ENCODE peak calls at places on chromosomes 7 and 10, in five cellular contexts. One of them, this sample, is unnamed.

GRCh38 chr10:65341323-65341922 is 1584.4 kb upstream of the LRRTM3 start:
- DNase-seq in pancreas: no peak
- DNase-seq in iPS DF 6.9: no peak
- DNase-seq in right atrium auricular region: no peak
- DNase-seq in SK-N-SH: no peak
- DNase-seq in this sample: no peak

GRCh38 chr7:11830582-11831382 is 1.2 kb downstream of the THSD7A start:
- DNase-seq in pancreas: no peak
- DNase-seq in iPS DF 6.9: no peak
- DNase-seq in right atrium auricular region: no peak
- DNase-seq in SK-N-SH: peak; percentile 50
- DNase-seq in this sample: no peak

GRCh38 chr10:97849491-97850402 is at the start of gene GOLGA7B:
- DNase-seq in pancreas: peak; percentile 65
- DNase-seq in iPS DF 6.9: no peak
- DNase-seq in right atrium auricular region: no peak
- DNase-seq in SK-N-SH: peak; percentile 92
- DNase-seq in this sample: peak; percentile 67

GRCh38 chr10:18554479-18554878 is 96.9 kb downstream of the NSUN6 start:
- DNase-seq in pancreas: no peak
- DNase-seq in iPS DF 6.9: no peak
- DNase-seq in right atrium auricular region: no peak
- DNase-seq in SK-N-SH: no peak
- DNase-seq in this sample: no peak

GRCh38 chr10:123024540-123024939 is 15.7 kb downstream of the ACADSB start:
- DNase-seq in pancreas: no peak
- DNase-seq in iPS DF 6.9: no peak
- DNase-seq in right atrium auricular region: no peak
- DNase-seq in SK-N-SH: no peak
- DNase-seq in this sample: no peak

GRCh38 chr10:98344589-98345038 is 70.4 kb downstream of the PYROXD2 start:
- DNase-seq in pancreas: peak; percentile 41
- DNase-seq in iPS DF 6.9: no peak
- DNase-seq in right atrium auricular region: peak; percentile 82
- DNase-seq in SK-N-SH: no peak
- DNase-seq in this sample: no peak

GRCh38 chr7:7529328-7529727 is 6.3 kb downstream of the COL28A1 start:
- DNase-seq in pancreas: no peak
- DNase-seq in iPS DF 6.9: no peak
- DNase-seq in right atrium auricular region: no peak
- DNase-seq in SK-N-SH: no peak
- DNase-seq in this sample: no peak

GRCh38 chr7:45180084-45180986 is 22.7 kb downstream of the RAMP3 start:
- DNase-seq in pancreas: no peak
- DNase-seq in iPS DF 6.9: no peak
- DNase-seq in right atrium auricular region: no peak
- DNase-seq in SK-N-SH: no peak
- DNase-seq in this sample: no peak

GRCh38 chr10:95217476-95217875 is 23.4 kb downstream of the ACSM6 start:
- DNase-seq in pancreas: no peak
- DNase-seq in iPS DF 6.9: no peak
- DNase-seq in right atrium auricular region: no peak
- DNase-seq in SK-N-SH: no peak
- DNase-seq in this sample: no peak

GRCh38 chr7:149598721-149599308 is 101.2 kb upstream of the ZNF746 start:
- DNase-seq in pancreas: no peak
- DNase-seq in iPS DF 6.9: no peak
- DNase-seq in right atrium auricular region: no peak
- DNase-seq in SK-N-SH: peak; percentile 51
- DNase-seq in this sample: no peak

GRCh38 chr7:28481131-28481926 is 69.0 kb downstream of the CREB5 start:
- DNase-seq in pancreas: no peak
- DNase-seq in iPS DF 6.9: no peak
- DNase-seq in right atrium auricular region: no peak
- DNase-seq in SK-N-SH: no peak
- DNase-seq in this sample: no peak

GRCh38 chr10:98367626-98368451 is 47.1 kb downstream of the PYROXD2 start:
- DNase-seq in pancreas: no peak
- DNase-seq in iPS DF 6.9: no peak
- DNase-seq in right atrium auricular region: no peak
- DNase-seq in SK-N-SH: no peak
- DNase-seq in this sample: no peak

GRCh38 chr7:82945056-82945455 is 217.6 kb downstream of the PCLO start:
- DNase-seq in pancreas: no peak
- DNase-seq in iPS DF 6.9: no peak
- DNase-seq in right atrium auricular region: no peak
- DNase-seq in SK-N-SH: no peak
- DNase-seq in this sample: no peak

GRCh38 chr10:4351723-4352565 is 474.1 kb upstream of the AKR1E2 start:
- DNase-seq in pancreas: no peak
- DNase-seq in iPS DF 6.9: no peak
- DNase-seq in right atrium auricular region: no peak
- DNase-seq in SK-N-SH: no peak
- DNase-seq in this sample: no peak

GRCh38 chr7:105841866-105842265 is 34.5 kb downstream of the ATXN7L1 start:
- DNase-seq in pancreas: no peak
- DNase-seq in iPS DF 6.9: no peak
- DNase-seq in right atrium auricular region: no peak
- DNase-seq in SK-N-SH: no peak
- DNase-seq in this sample: no peak

GRCh38 chr7:45567713-45568112 is 6.5 kb upstream of the ADCY1 start:
- DNase-seq in pancreas: no peak
- DNase-seq in iPS DF 6.9: no peak
- DNase-seq in right atrium auricular region: no peak
- DNase-seq in SK-N-SH: peak; percentile 11
- DNase-seq in this sample: no peak

GRCh38 chr10:75545333-75545732 is 113.9 kb downstream of the LRMDA start:
- DNase-seq in pancreas: no peak
- DNase-seq in iPS DF 6.9: no peak
- DNase-seq in right atrium auricular region: no peak
- DNase-seq in SK-N-SH: no peak
- DNase-seq in this sample: no peak

GRCh38 chr7:155369-156000 is 36.9 kb upstream of the FAM20C start:
- DNase-seq in pancreas: no peak
- DNase-seq in iPS DF 6.9: no peak
- DNase-seq in right atrium auricular region: no peak
- DNase-seq in SK-N-SH: no peak
- DNase-seq in this sample: no peak

GRCh38 chr10:89574348-89574747 is 39.0 kb upstream of the SLC16A12 start:
- DNase-seq in pancreas: no peak
- DNase-seq in iPS DF 6.9: no peak
- DNase-seq in right atrium auricular region: no peak
- DNase-seq in SK-N-SH: no peak
- DNase-seq in this sample: no peak

GRCh38 chr7:156940421-156941122 is 8.9 kb upstream of the NOM1 start:
- DNase-seq in pancreas: no peak
- DNase-seq in iPS DF 6.9: no peak
- DNase-seq in right atrium auricular region: no peak
- DNase-seq in SK-N-SH: no peak
- DNase-seq in this sample: no peak

GRCh38 chr7:140506788-140507464 is 27.6 kb upstream of the MKRN1 start:
- DNase-seq in pancreas: peak; percentile 31
- DNase-seq in iPS DF 6.9: no peak
- DNase-seq in right atrium auricular region: peak; percentile 63
- DNase-seq in SK-N-SH: no peak
- DNase-seq in this sample: no peak

GRCh38 chr10:93028881-93029280 is 31.7 kb upstream of the CYP26C1 start:
- DNase-seq in pancreas: no peak
- DNase-seq in iPS DF 6.9: no peak
- DNase-seq in right atrium auricular region: no peak
- DNase-seq in SK-N-SH: no peak
- DNase-seq in this sample: no peak

GRCh38 chr7:96414931-96415292 is 93.0 kb upstream of the SLC25A13 start:
- DNase-seq in pancreas: no peak
- DNase-seq in iPS DF 6.9: peak; percentile 57
- DNase-seq in right atrium auricular region: no peak
- DNase-seq in SK-N-SH: peak; percentile 51
- DNase-seq in this sample: peak; percentile 4

GRCh38 chr7:46909601-46910051 is 672.3 kb downstream of the TNS3 start:
- DNase-seq in pancreas: no peak
- DNase-seq in iPS DF 6.9: no peak
- DNase-seq in right atrium auricular region: no peak
- DNase-seq in SK-N-SH: no peak
- DNase-seq in this sample: no peak

GRCh38 chr7:128005117-128005516 is 26.1 kb downstream of the LRRC4 start:
- DNase-seq in pancreas: no peak
- DNase-seq in iPS DF 6.9: no peak
- DNase-seq in right atrium auricular region: no peak
- DNase-seq in SK-N-SH: no peak
- DNase-seq in this sample: no peak

GRCh38 chr7:128004623-128005022 is 26.6 kb downstream of the LRRC4 start:
- DNase-seq in pancreas: no peak
- DNase-seq in iPS DF 6.9: no peak
- DNase-seq in right atrium auricular region: no peak
- DNase-seq in SK-N-SH: no peak
- DNase-seq in this sample: no peak

GRCh38 chr7:128003179-128003578 is 28.1 kb downstream of the LRRC4 start:
- DNase-seq in pancreas: no peak
- DNase-seq in iPS DF 6.9: no peak
- DNase-seq in right atrium auricular region: no peak
- DNase-seq in SK-N-SH: no peak
- DNase-seq in this sample: no peak

GRCh38 chr7:128005759-128006159 is 25.5 kb downstream of the LRRC4 start:
- DNase-seq in pancreas: no peak
- DNase-seq in iPS DF 6.9: no peak
- DNase-seq in right atrium auricular region: no peak
- DNase-seq in SK-N-SH: no peak
- DNase-seq in this sample: no peak

GRCh38 chr7:128003787-128004186 is 27.4 kb downstream of the LRRC4 start:
- DNase-seq in pancreas: no peak
- DNase-seq in iPS DF 6.9: no peak
- DNase-seq in right atrium auricular region: no peak
- DNase-seq in SK-N-SH: no peak
- DNase-seq in this sample: no peak
- H3K4me1 ChIP-seq in pancreas: peaks cover 6% of the 10 kb centered on the region
- H3K4me1 ChIP-seq in iPS DF 6.9: no peaks in the 10 kb centered on the region
- H3K4me1 ChIP-seq in right atrium auricular region: peaks cover 41% of the 10 kb centered on the region
- H3K4me1 ChIP-seq in SK-N-SH: no peaks in the 10 kb centered on the region
- H3K4me1 ChIP-seq in this sample: peaks cover 6% of the 10 kb centered on the region

GRCh38 chr10:32949221-32949678 is 8.8 kb downstream of the ITGB1 start:
- DNase-seq in pancreas: no peak
- DNase-seq in iPS DF 6.9: no peak
- DNase-seq in right atrium auricular region: no peak
- DNase-seq in SK-N-SH: no peak
- DNase-seq in this sample: no peak
- H3K4me3 ChIP-seq in pancreas: no peak overlapping the region
- H3K4me3 ChIP-seq in iPS DF 6.9: no peak overlapping the region
- H3K4me3 ChIP-seq in right atrium auricular region: no peak overlapping the region
- H3K4me3 ChIP-seq in SK-N-SH: no peak overlapping the region
- H3K4me3 ChIP-seq in this sample: no peak overlapping the region

GRCh38 chr10:131710142-131710861 is 190.5 kb upstream of the PPP2R2D start:
- DNase-seq in pancreas: no peak
- DNase-seq in iPS DF 6.9: no peak
- DNase-seq in right atrium auricular region: peak; percentile 42
- DNase-seq in SK-N-SH: peak; percentile 13
- DNase-seq in this sample: no peak
- H3K4me1 ChIP-seq in pancreas: no peaks in the 10 kb centered on the region
- H3K4me1 ChIP-seq in iPS DF 6.9: no peaks in the 10 kb centered on the region
- H3K4me1 ChIP-seq in right atrium auricular region: no peaks in the 10 kb centered on the region
- H3K4me1 ChIP-seq in SK-N-SH: no peaks in the 10 kb centered on the region
- H3K4me1 ChIP-seq in this sample: no peaks in the 10 kb centered on the region

GRCh38 chr7:142799483-142799882 is 28.7 kb downstream of the PRSS2 start:
- DNase-seq in pancreas: no peak
- DNase-seq in iPS DF 6.9: no peak
- DNase-seq in right atrium auricular region: no peak
- DNase-seq in SK-N-SH: no peak
- DNase-seq in this sample: no peak

GRCh38 chr7:142797342-142797798 is 26.6 kb downstream of the PRSS2 start:
- DNase-seq in pancreas: no peak
- DNase-seq in iPS DF 6.9: no peak
- DNase-seq in right atrium auricular region: peak; percentile 56
- DNase-seq in SK-N-SH: no peak
- DNase-seq in this sample: no peak

GRCh38 chr7:142800103-142800502 is 29.3 kb downstream of the PRSS2 start:
- DNase-seq in pancreas: no peak
- DNase-seq in iPS DF 6.9: no peak
- DNase-seq in right atrium auricular region: no peak
- DNase-seq in SK-N-SH: no peak
- DNase-seq in this sample: peak; percentile 57

GRCh38 chr7:142797799-142798377 is 27.1 kb downstream of the PRSS2 start:
- DNase-seq in pancreas: no peak
- DNase-seq in iPS DF 6.9: no peak
- DNase-seq in right atrium auricular region: peak; percentile 38
- DNase-seq in SK-N-SH: peak; percentile 40
- DNase-seq in this sample: no peak

GRCh38 chr7:142798451-142799438 is 28.0 kb downstream of the PRSS2 start:
- DNase-seq in pancreas: no peak
- DNase-seq in iPS DF 6.9: no peak
- DNase-seq in right atrium auricular region: peak; percentile 50
- DNase-seq in SK-N-SH: no peak
- DNase-seq in this sample: no peak
- H3K4me3 ChIP-seq in pancreas: no peak overlapping the region
- H3K4me3 ChIP-seq in iPS DF 6.9: no peak overlapping the region
- H3K4me3 ChIP-seq in right atrium auricular region: no peak overlapping the region
- H3K4me3 ChIP-seq in SK-N-SH: no peak overlapping the region
- H3K4me3 ChIP-seq in this sample: peak overlapping the region; percentile 79

GRCh38 chr7:55502209-55502608 is 70.1 kb downstream of the VOPP1 start:
- DNase-seq in pancreas: no peak
- DNase-seq in iPS DF 6.9: no peak
- DNase-seq in right atrium auricular region: no peak
- DNase-seq in SK-N-SH: no peak
- DNase-seq in this sample: no peak
- H3K4me1 ChIP-seq in pancreas: no peaks in the 10 kb centered on the region
- H3K4me1 ChIP-seq in iPS DF 6.9: peaks cover 1% of the 10 kb centered on the region
- H3K4me1 ChIP-seq in right atrium auricular region: peaks cover 50% of the 10 kb centered on the region
- H3K4me1 ChIP-seq in SK-N-SH: peaks cover 14% of the 10 kb centered on the region
- H3K4me1 ChIP-seq in this sample: peaks cover 21% of the 10 kb centered on the region

GRCh38 chr7:130957140-130957513 is 223.1 kb upstream of the KLF14 start:
- DNase-seq in pancreas: no peak
- DNase-seq in iPS DF 6.9: no peak
- DNase-seq in right atrium auricular region: no peak
- DNase-seq in SK-N-SH: no peak
- DNase-seq in this sample: peak; percentile 30
- H3K4me3 ChIP-seq in pancreas: no peak overlapping the region
- H3K4me3 ChIP-seq in iPS DF 6.9: no peak overlapping the region
- H3K4me3 ChIP-seq in right atrium auricular region: no peak overlapping the region
- H3K4me3 ChIP-seq in SK-N-SH: no peak overlapping the region
- H3K4me3 ChIP-seq in this sample: no peak overlapping the region

DNA sequence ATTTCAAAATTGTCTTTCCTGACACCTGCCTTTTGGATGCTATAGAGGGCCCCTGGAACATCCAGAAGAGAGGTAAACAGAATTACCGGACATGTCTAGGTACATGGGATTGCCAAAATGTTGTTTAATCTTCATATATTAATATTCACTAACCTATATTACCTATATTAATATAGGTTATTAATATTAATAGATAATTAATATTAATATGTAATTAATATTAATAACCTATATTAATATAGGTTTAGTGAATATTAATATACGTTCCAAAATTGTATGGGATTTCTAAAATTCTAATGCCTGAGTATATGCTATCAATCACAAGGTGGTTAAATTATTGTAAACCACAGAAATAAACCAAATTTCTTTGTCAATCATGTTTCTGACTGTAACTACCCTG is 17.4 kb downstream of the TOMM7 start:
- DNase-seq in pancreas: no peak
- DNase-seq in iPS DF 6.9: no peak
- DNase-seq in right atrium auricular region: no peak
- DNase-seq in SK-N-SH: no peak
- DNase-seq in this sample: no peak
- H3K4me1 ChIP-seq in pancreas: peaks cover 8% of the 10 kb centered on the region
- H3K4me1 ChIP-seq in iPS DF 6.9: peaks cover 4% of the 10 kb centered on the region
- H3K4me1 ChIP-seq in right atrium auricular region: no peaks in the 10 kb centered on the region
- H3K4me1 ChIP-seq in SK-N-SH: no peaks in the 10 kb centered on the region
- H3K4me1 ChIP-seq in this sample: no peaks in the 10 kb centered on the region

This sample was measured in CD8-positive, alpha-beta memory T cell.